ENCODE peak calls at places on chromosomes 4 and X, in seven cellular contexts. V is Right ventricle myocardium superior; Q is neural progenitor cell; Z is HFF-Myc; N is sciatic nerve; I is stimulated activated naive CD4-positive, alpha-beta T cell; H is left kidney. B is an unnamed sample.

GRCh38 chrX:19347916-19348315 is 4.2 kb downstream of the PDHA1 start:
- DNase-seq in H (no peak), Z (no peak), N (no peak), Q (no peak), I (no peak), V (no peak), B (no peak)

GRCh38 chrX:11151799-11152591 is 40.9 kb downstream of the HCCS start:
- DNase-seq in V (no peak), N (no peak), Q (peak), Z (no peak), H (peak), I (no peak), B (no peak)

GRCh38 chrX:3219667-3220066 is 126.8 kb downstream of the MXRA5 start:
- DNase-seq in Z (no peak), Q (no peak), V (no peak), H (no peak), N (no peak), I (no peak), B (no peak)

GRCh38 chr4:6092131-6092530 is 73.9 kb upstream of the C4orf50 start:
- DNase-seq in H (no peak), Q (no peak), Z (no peak), I (no peak), N (no peak), V (no peak), B (no peak)

GRCh38 chr4:97270051-97270450 is 873.2 kb downstream of the STPG2 start:
- DNase-seq in Z (no peak), I (no peak), N (no peak), V (no peak), H (no peak), Q (no peak), B (no peak)

GRCh38 chr4:2591189-2591588 is 54.7 kb downstream of the FAM193A start:
- DNase-seq in H (peak), Q (peak), I (no peak), V (no peak), N (no peak), Z (no peak), B (no peak)

GRCh38 chr4:108240356-108240755 is 71.6 kb upstream of the LEF1 start:
- DNase-seq in H (no peak), I (no peak), N (no peak), Q (no peak), V (no peak), Z (no peak), B (no peak)

GRCh38 chrX:101415180-101416130 is 7.4 kb downstream of the HNRNPH2 start:
- DNase-seq in H (peak), V (no peak), I (peak), Q (peak), Z (no peak), N (no peak), B (no peak)

GRCh38 chr4:101555341-101555880 is 208.1 kb upstream of the PPP3CA start:
- DNase-seq in H (peak), V (no peak), I (no peak), Q (no peak), N (no peak), Z (no peak), B (no peak)

GRCh38 chrX:114798902-114799301 is 215.0 kb downstream of the HTR2C start:
- DNase-seq in V (no peak), Z (no peak), I (no peak), H (no peak), N (no peak), Q (no peak), B (no peak)

B was measured in spleen.